ENCODE peak calls at places on chromosome 22, in five cellular contexts. One of them, this sample, is unnamed.

GRCh38 chr22:43275545-43275981 is 67.6 kb downstream of the SCUBE1 start:
- DNase-seq in K562: peak; percentile 40
- DNase-seq in HepG2: peak; percentile 41
- DNase-seq in GM12891: no peak
- DNase-seq in H1: no peak
- DNase-seq in this sample: no peak

GRCh38 chr22:43345761-43346261 is 2.6 kb upstream of the SCUBE1 start:
- DNase-seq in H1: no peak
- DNase-seq in GM12891: peak; percentile 45
- DNase-seq in HepG2: peak; percentile 46
- DNase-seq in K562: peak; percentile 34
- DNase-seq in this sample: peak; percentile 45

GRCh38 chr22:44119669-44120313 is 60.9 kb upstream of the PARVG start:
- DNase-seq in HepG2: no peak
- DNase-seq in GM12891: no peak
- DNase-seq in H1: no peak
- DNase-seq in K562: no peak
- DNase-seq in this sample: no peak

GRCh38 chr22:40215266-40215665 is 37.5 kb downstream of the TNRC6B start:
- DNase-seq in H1: no peak
- DNase-seq in HepG2: no peak
- DNase-seq in K562: no peak
- DNase-seq in GM12891: no peak
- DNase-seq in this sample: no peak

GRCh38 chr22:40853961-40854360 is 2.5 kb downstream of the ST13 start:
- DNase-seq in GM12891: no peak
- DNase-seq in H1: no peak
- DNase-seq in HepG2: no peak
- DNase-seq in K562: no peak
- DNase-seq in this sample: no peak

GRCh38 chr22:37887610-37888378 is 18.3 kb upstream of the MICALL1 start:
- DNase-seq in GM12891: no peak
- DNase-seq in K562: no peak
- DNase-seq in H1: no peak
- DNase-seq in HepG2: no peak
- DNase-seq in this sample: no peak

GRCh38 chr22:28899199-28899853 is 16.0 kb downstream of the ZNRF3 start:
- DNase-seq in H1: no peak
- DNase-seq in GM12891: no peak
- DNase-seq in K562: no peak
- DNase-seq in HepG2: no peak
- DNase-seq in this sample: no peak

GRCh38 chr22:27827586-27828213 is 26.1 kb upstream of the MN1 start:
- DNase-seq in GM12891: no peak
- DNase-seq in K562: no peak
- DNase-seq in HepG2: no peak
- DNase-seq in H1: no peak
- DNase-seq in this sample: no peak

GRCh38 chr22:32574397-32574796 is 99.8 kb downstream of the FBXO7 start:
- DNase-seq in H1: no peak
- DNase-seq in GM12891: no peak
- DNase-seq in HepG2: peak; percentile 70
- DNase-seq in K562: no peak
- DNase-seq in this sample: no peak

GRCh38 chr22:40635008-40635939 is 1.2 kb downstream of the MRTFA start:
- DNase-seq in GM12891: no peak
- DNase-seq in HepG2: no peak
- DNase-seq in H1: no peak
- DNase-seq in K562: no peak
- DNase-seq in this sample: no peak

GRCh38 chr22:40257979-40258378 is 80.3 kb downstream of the TNRC6B start:
- DNase-seq in K562: no peak
- DNase-seq in HepG2: no peak
- DNase-seq in H1: no peak
- DNase-seq in GM12891: no peak
- DNase-seq in this sample: no peak

GRCh38 chr22:23179381-23180294 is 671 bp upstream of the BCR start:
- DNase-seq in K562: no peak
- DNase-seq in H1: no peak
- DNase-seq in HepG2: no peak
- DNase-seq in GM12891: no peak
- DNase-seq in this sample: no peak
- TF ChIP-seq POLR2AphosphoS5 in K562: no peak
- TF ChIP-seq POLR2AphosphoS5 in H1: no peak
- TF ChIP-seq POLR2AphosphoS5 in HepG2: no peak
- TF ChIP-seq POLR2AphosphoS5 in GM12891: no peak
- TF ChIP-seq POLR2AphosphoS5 in this sample: no peak

GRCh38 chr22:35230839-35231584 is 26.3 kb upstream of the HMGXB4 start:
- DNase-seq in K562: no peak
- DNase-seq in HepG2: peak; percentile 51
- DNase-seq in GM12891: no peak
- DNase-seq in H1: no peak
- DNase-seq in this sample: no peak
- TF ChIP-seq POLR2A in K562: peak; percentile 93
- TF ChIP-seq POLR2A in HepG2: peak; percentile 82
- TF ChIP-seq POLR2A in GM12891: peak; percentile 43
- TF ChIP-seq POLR2A in H1: no peak
- TF ChIP-seq POLR2A in this sample: peak; percentile 72

GRCh38 chr22:23603266-23603665 is 23.2 kb upstream of the IGLL1 start:
- DNase-seq in K562: no peak
- DNase-seq in H1: no peak
- DNase-seq in HepG2: no peak
- DNase-seq in GM12891: no peak
- DNase-seq in this sample: no peak

GRCh38 chr22:23598805-23599518 is 18.9 kb upstream of the IGLL1 start:
- DNase-seq in GM12891: no peak
- DNase-seq in K562: no peak
- DNase-seq in H1: no peak
- DNase-seq in HepG2: no peak
- DNase-seq in this sample: no peak
- TF ChIP-seq TAF1 in GM12891: no peak
- TF ChIP-seq TAF1 in K562: no peak
- TF ChIP-seq TAF1 in H1: no peak
- TF ChIP-seq TAF1 in HepG2: no peak
- TF ChIP-seq TAF1 in this sample: no peak

DNA sequence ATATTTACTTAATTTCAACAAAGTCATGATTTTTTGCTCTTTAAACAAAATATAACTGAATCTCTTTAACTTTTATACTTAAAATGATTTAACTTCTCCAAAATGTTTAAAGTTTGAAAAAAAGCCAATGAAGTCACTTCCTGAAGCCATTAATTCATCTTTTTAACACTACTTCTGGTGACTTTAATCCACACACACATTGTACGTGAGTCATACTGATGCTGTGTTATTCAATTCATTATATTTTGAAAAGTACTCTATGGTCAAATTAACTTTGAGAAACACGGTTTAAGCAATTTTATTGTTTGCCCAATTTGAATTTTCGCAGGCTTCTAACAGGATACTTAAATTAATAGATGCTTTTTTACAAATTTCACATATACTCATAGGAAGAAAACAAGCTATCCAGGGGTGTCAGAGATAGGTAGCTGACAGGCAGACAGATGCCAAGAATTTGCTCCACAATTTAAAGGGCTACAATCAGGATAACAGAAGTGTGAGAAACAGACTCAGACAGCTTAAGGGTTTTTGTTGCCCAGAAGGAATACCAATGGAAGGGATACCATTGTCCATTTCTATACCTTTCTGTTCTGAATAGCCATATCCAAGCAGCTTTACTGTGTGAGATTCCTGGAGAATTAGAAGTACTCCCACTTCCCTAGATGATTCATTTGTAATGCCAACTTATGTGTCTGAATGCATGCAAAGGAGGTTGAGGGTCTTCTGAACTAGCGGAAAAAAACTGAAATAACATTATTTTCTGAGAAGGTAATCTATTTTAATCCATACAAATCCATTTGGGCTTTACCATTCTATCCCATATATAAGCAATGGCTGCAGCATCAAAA is 118.4 kb downstream of the RBFOX2 start:
- DNase-seq in H1: no peak
- DNase-seq in GM12891: no peak
- DNase-seq in K562: no peak
- DNase-seq in HepG2: no peak
- DNase-seq in this sample: no peak
- TF ChIP-seq POLR2AphosphoS5 in H1: no peak
- TF ChIP-seq POLR2AphosphoS5 in GM12891: no peak
- TF ChIP-seq POLR2AphosphoS5 in K562: no peak
- TF ChIP-seq POLR2AphosphoS5 in HepG2: no peak
- TF ChIP-seq POLR2AphosphoS5 in this sample: no peak

GRCh38 chr22:46078241-46079092 is 71.9 kb upstream of the PPARA start:
- DNase-seq in K562: no peak
- DNase-seq in H1: no peak
- DNase-seq in HepG2: no peak
- DNase-seq in GM12891: no peak
- DNase-seq in this sample: no peak

GRCh38 chr22:46079093-46079860 is 71.0 kb upstream of the PPARA start:
- DNase-seq in K562: no peak
- DNase-seq in H1: no peak
- DNase-seq in HepG2: no peak
- DNase-seq in GM12891: no peak
- DNase-seq in this sample: no peak

GRCh38 chr22:46081036-46081830 is 69.1 kb upstream of the PPARA start:
- DNase-seq in GM12891: no peak
- DNase-seq in K562: no peak
- DNase-seq in HepG2: no peak
- DNase-seq in H1: no peak
- DNase-seq in this sample: no peak

GRCh38 chr22:46081831-46082210 is 68.5 kb upstream of the PPARA start:
- DNase-seq in HepG2: no peak
- DNase-seq in K562: no peak
- DNase-seq in H1: no peak
- DNase-seq in GM12891: no peak
- DNase-seq in this sample: no peak

GRCh38 chr22:46079861-46080821 is 70.2 kb upstream of the PPARA start:
- DNase-seq in HepG2: no peak
- DNase-seq in K562: no peak
- DNase-seq in GM12891: no peak
- DNase-seq in H1: no peak
- DNase-seq in this sample: no peak
- TF ChIP-seq POLR2A in HepG2: no peak
- TF ChIP-seq POLR2A in K562: no peak
- TF ChIP-seq POLR2A in GM12891: no peak
- TF ChIP-seq POLR2A in H1: no peak
- TF ChIP-seq POLR2A in this sample: no peak

DNA sequence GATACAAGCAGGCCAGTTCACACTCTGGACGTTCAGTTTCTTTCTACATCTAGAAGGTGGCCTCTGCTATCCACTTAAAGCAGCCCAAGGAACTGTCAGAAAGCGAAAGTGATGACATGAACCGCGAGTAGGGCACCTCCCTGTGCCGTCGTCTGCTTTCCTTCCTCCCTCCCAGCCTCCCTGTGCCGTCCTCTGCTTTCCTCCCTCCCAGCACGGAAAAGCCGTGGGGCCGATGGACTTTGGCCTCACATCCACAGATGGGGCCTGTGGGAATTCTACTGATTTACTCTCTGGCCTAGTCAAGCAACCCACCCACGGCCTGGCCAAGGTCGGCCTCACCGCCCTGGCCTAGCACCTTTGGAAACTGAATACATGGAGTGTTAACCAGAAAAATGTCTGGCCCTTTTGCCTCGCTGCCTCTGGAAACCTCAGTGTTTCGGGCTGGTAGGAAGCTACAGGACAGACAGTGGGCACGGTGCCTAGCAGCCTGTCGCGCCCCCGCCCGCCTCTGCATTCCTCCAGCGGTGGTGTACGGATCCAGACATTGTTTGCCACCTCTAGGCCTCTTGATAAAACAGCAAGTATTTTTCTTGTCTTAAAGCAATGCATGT is 14.2 kb downstream of the PEX26 start:
- DNase-seq in H1: no peak
- DNase-seq in HepG2: peak; percentile 76
- DNase-seq in K562: no peak
- DNase-seq in GM12891: no peak
- DNase-seq in this sample: no peak
- TF ChIP-seq TAF1 in H1: no peak
- TF ChIP-seq TAF1 in HepG2: no peak
- TF ChIP-seq TAF1 in K562: no peak
- TF ChIP-seq TAF1 in GM12891: no peak
- TF ChIP-seq TAF1 in this sample: no peak

GRCh38 chr22:50286701-50287318 is 16.6 kb upstream of the MAPK11 start:
- DNase-seq in HepG2: no peak
- DNase-seq in K562: no peak
- DNase-seq in GM12891: no peak
- DNase-seq in H1: no peak
- DNase-seq in this sample: no peak
- TF ChIP-seq POLR2AphosphoS5 in HepG2: no peak
- TF ChIP-seq POLR2AphosphoS5 in K562: no peak
- TF ChIP-seq POLR2AphosphoS5 in GM12891: no peak
- TF ChIP-seq POLR2AphosphoS5 in H1: no peak
- TF ChIP-seq POLR2AphosphoS5 in this sample: no peak

DNA sequence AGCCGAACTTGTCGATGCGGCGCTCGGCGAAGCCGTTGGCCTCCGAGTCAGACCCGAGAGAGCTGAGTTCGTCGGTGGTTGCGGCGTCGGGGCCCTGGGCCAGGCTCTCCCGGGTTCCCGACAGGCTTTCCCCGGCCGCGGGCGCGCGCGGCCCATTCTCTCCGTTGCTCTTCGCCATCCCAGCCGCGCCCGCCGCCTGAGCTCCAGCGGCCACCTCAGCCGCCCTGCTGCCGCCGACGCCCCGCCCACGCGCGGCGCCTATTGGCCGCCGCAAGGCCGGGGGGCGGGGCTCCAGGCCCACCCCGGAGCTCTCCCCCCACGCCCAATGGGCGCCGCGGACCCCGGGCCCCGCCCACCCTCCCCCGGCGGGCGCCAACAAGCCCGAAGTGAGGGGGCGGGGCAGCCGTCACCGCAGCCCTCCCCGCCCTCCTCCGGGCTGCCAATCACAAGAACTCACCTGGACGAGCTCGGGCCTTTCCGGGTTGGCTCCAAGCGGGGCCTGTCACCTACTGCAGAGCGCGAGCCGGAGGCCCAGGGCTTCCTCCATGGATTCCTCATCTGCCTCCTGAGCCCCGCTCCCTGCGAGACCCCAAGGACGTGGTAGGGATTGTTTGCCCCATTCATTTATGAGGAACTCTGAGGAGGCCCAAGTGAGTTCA is at the start of gene TBC1D10A:
- DNase-seq in H1: peak; percentile 90
- DNase-seq in K562: peak; percentile 98
- DNase-seq in GM12891: peak; percentile 100
- DNase-seq in HepG2: peak; percentile 90
- DNase-seq in this sample: peak; percentile 100
- TF ChIP-seq POLR2A in H1: no peak
- TF ChIP-seq POLR2A in K562: peak; percentile 63
- TF ChIP-seq POLR2A in GM12891: peak; percentile 75
- TF ChIP-seq POLR2A in HepG2: no peak
- TF ChIP-seq POLR2A in this sample: peak; percentile 73

GRCh38 chr22:42074153-42074750 is at the start of gene PHETA2:
- DNase-seq in K562: no peak
- DNase-seq in H1: no peak
- DNase-seq in HepG2: no peak
- DNase-seq in GM12891: no peak
- DNase-seq in this sample: peak; percentile 43
- TF ChIP-seq TAF1 in K562: no peak
- TF ChIP-seq TAF1 in H1: peak; percentile 62
- TF ChIP-seq TAF1 in HepG2: no peak
- TF ChIP-seq TAF1 in GM12891: no peak
- TF ChIP-seq TAF1 in this sample: no peak

This sample was measured in GM12892.